ENCODE peak calls at places on chromosomes 2 and 18, in six cellular contexts. E, N, M, P, I and K are unnamed samples.

GRCh38 chr2:134450114-134450513 is 196.2 kb downstream of the MGAT5 start:
- DNase-seq in P (no peak), I (no peak), E (no peak), M (no peak), N (no peak), K (no peak)

GRCh38 chr2:241014764-241015163 is 16.3 kb downstream of the SNED1 start:
- DNase-seq in I (no peak), M (no peak), P (no peak), N (no peak), E (no peak), K (no peak)

GRCh38 chr2:227849906-227850305 is 21.5 kb upstream of the DAW1 start:
- DNase-seq in P (no peak), E (no peak), I (no peak), M (no peak), N (no peak), K (no peak)

GRCh38 chr2:185625604-185626003 is 113.0 kb upstream of the FSIP2 start:
- DNase-seq in N (no peak), E (no peak), M (no peak), I (no peak), P (no peak), K (no peak)

GRCh38 chr2:230335461-230335863 is 8.5 kb downstream of the SP140L start:
- DNase-seq in I (no peak), M (no peak), P (no peak), N (no peak), E (no peak), K (no peak)

GRCh38 chr2:218578272-218578877 is 9.7 kb downstream of the CNOT9 start:
- DNase-seq in N (no peak), P (no peak), M (no peak), E (no peak), I (no peak), K (no peak)

GRCh38 chr2:238573065-238573778 is 146.5 kb downstream of the ASB1 start:
- DNase-seq in P (peak), I (no peak), M (peak), E (peak), N (peak), K (no peak)

GRCh38 chr2:238999290-238999741 is 151.4 kb downstream of the TWIST2 start:
- DNase-seq in N (no peak), E (no peak), M (no peak), I (no peak), P (no peak), K (no peak)

GRCh38 chr2:63057249-63058148 is 6.9 kb downstream of the OTX1 start:
- DNase-seq in N (no peak), M (no peak), P (no peak), I (no peak), E (no peak), K (no peak)

GRCh38 chr18:8450013-8450412 is 159.2 kb upstream of the RAB12 start:
- DNase-seq in E (peak), P (peak), M (no peak), N (no peak), I (no peak), K (no peak)

GRCh38 chr2:100612388-100613000 is 49.7 kb downstream of the PDCL3 start:
- DNase-seq in E (no peak), M (no peak), P (no peak), N (no peak), I (no peak), K (no peak)

GRCh38 chr2:159128191-159128590 is 158.3 kb downstream of the WDSUB1 start:
- DNase-seq in I (no peak), M (no peak), P (no peak), N (no peak), E (no peak), K (no peak)

GRCh38 chr2:211035548-211036185 is 479.3 kb downstream of the CPS1 start:
- DNase-seq in N (peak), P (no peak), I (no peak), E (peak), M (no peak), K (no peak)

GRCh38 chr18:69217271-69217670 is 183.4 kb upstream of the DOK6 start:
- DNase-seq in I (no peak), M (no peak), N (no peak), E (no peak), P (no peak), K (no peak)

GRCh38 chr18:40987581-40987980 is 967.5 kb upstream of the PIK3C3 start:
- DNase-seq in E (no peak), M (no peak), N (no peak), P (no peak), I (no peak), K (no peak)

GRCh38 chr18:56246912-56247311 is 391.5 kb downstream of the TXNL1 start:
- DNase-seq in I (no peak), M (no peak), N (no peak), P (no peak), E (no peak), K (no peak)

GRCh38 chr2:222943820-222944219 is 83.0 kb downstream of the ACSL3 start:
- DNase-seq in I (no peak), N (peak), E (peak), P (no peak), M (no peak), K (no peak)

GRCh38 chr2:149645391-149645790 is 57.8 kb upstream of the MMADHC start:
- DNase-seq in I (no peak), P (no peak), N (no peak), M (no peak), E (peak), K (no peak)

GRCh38 chr2:28869494-28870145 is 489 bp downstream of the TRMT61B start:
- DNase-seq in P (no peak), N (peak), I (no peak), M (no peak), E (peak), K (peak)

GRCh38 chr2:39671606-39672005 is 5.9 kb downstream of the TMEM178A start:
- DNase-seq in P (no peak), N (no peak), I (no peak), M (no peak), E (no peak), K (no peak)

GRCh38 chr2:230067990-230068657 is 600 bp downstream of the SLC16A14 start:
- DNase-seq in P (peak), I (no peak), E (peak), M (peak), N (peak), K (peak)

GRCh38 chr18:13611616-13612110 is 114.7 kb downstream of the FAM210A start:
- DNase-seq in I (peak), N (no peak), E (peak), P (no peak), M (no peak), K (no peak)

GRCh38 chr18:49137093-49137492 is 186.3 kb upstream of the SMAD7 start:
- DNase-seq in E (no peak), P (no peak), M (no peak), I (no peak), N (no peak), K (no peak)

GRCh38 chr2:160126756-160127155 is 64.3 kb upstream of the PLA2R1 start:
- DNase-seq in E (no peak), I (no peak), P (no peak), M (no peak), N (no peak), K (no peak)